ENCODE peak calls at places on chromosomes 16 and 17, in ten cellular contexts. N is mucosa of descending colon; S is CD8-positive, alpha-beta T cell; T is uterus; D is K562; X is HL-60; R is stomach; G is ovary; Z is BJ; H is gastrocnemius medialis. Y is an unnamed sample.

GRCh38 chr16:87918866-87919680 is 17.3 kb downstream of the CA5A start:
- DNase-seq in N (no peak), S (no peak), T (peak), D (no peak), X (no peak), R (no peak), G (peak), Z (no peak), H (peak), Y (peak)

GRCh38 chr17:74946641-74947040 is 10.9 kb downstream of the OTOP3 start:
- DNase-seq in N (no peak), S (no peak), T (no peak), D (no peak), X (no peak), R (no peak), G (no peak), Z (no peak), H (no peak), Y (no peak)

GRCh38 chr17:42667088-42667951 is 8.2 kb downstream of the TUBG2 start:
- DNase-seq in N (peak), S (no peak), T (peak), D (no peak), X (no peak), R (peak), G (peak), Z (no peak), H (peak), Y (no peak)

GRCh38 chr16:58077796-58078195 is 51.4 kb downstream of the CFAP20 start:
- DNase-seq in N (no peak), S (no peak), T (no peak), D (no peak), X (no peak), R (no peak), G (no peak), Z (no peak), H (no peak), Y (no peak)

GRCh38 chr16:76955629-76956028 is 235.4 kb upstream of the MON1B start:
- DNase-seq in N (no peak), S (no peak), T (no peak), D (no peak), X (no peak), R (no peak), G (no peak), Z (no peak), H (no peak), Y (no peak)

GRCh38 chr16:82882249-82882648 is 255.5 kb downstream of the CDH13 start:
- DNase-seq in N (no peak), S (no peak), T (no peak), D (no peak), X (no peak), R (no peak), G (no peak), Z (no peak), H (peak), Y (no peak)

GRCh38 chr17:58587713-58588117 is 73.3 kb upstream of the MTMR4 start:
- DNase-seq in N (no peak), S (peak), T (peak), D (peak), X (peak), R (peak), G (peak), Z (no peak), H (peak), Y (peak)

GRCh38 chr16:30659507-30660423 is 1.5 kb downstream of the FBRS start:
- DNase-seq in N (peak), S (no peak), T (peak), D (no peak), X (peak), R (no peak), G (peak), Z (no peak), H (no peak), Y (peak)

GRCh38 chr17:9435165-9435564 is 140.5 kb downstream of the STX8 start:
- DNase-seq in N (no peak), S (no peak), T (no peak), D (no peak), X (no peak), R (no peak), G (no peak), Z (no peak), H (no peak), Y (no peak)

GRCh38 chr17:14304222-14304844 is 3.5 kb downstream of the HS3ST3B1 start:
- DNase-seq in N (no peak), S (no peak), T (no peak), D (no peak), X (no peak), R (no peak), G (no peak), Z (no peak), H (no peak), Y (peak)

GRCh38 chr16:82152641-82153094 is 17.4 kb downstream of the MPHOSPH6 start:
- DNase-seq in N (no peak), S (no peak), T (no peak), D (peak), X (no peak), R (no peak), G (no peak), Z (peak), H (no peak), Y (no peak)

GRCh38 chr17:42642377-42642776 is 16.7 kb upstream of the TUBG2 start:
- DNase-seq in N (no peak), S (no peak), T (no peak), D (no peak), X (no peak), R (no peak), G (no peak), Z (no peak), H (no peak), Y (no peak)

GRCh38 chr16:77234611-77235010 is 35.4 kb downstream of the SYCE1L start:
- DNase-seq in N (no peak), S (no peak), T (no peak), D (no peak), X (no peak), R (no peak), G (no peak), Z (no peak), H (no peak), Y (peak)

GRCh38 chr16:63530974-63531373 is 1494.7 kb upstream of the CDH8 start:
- DNase-seq in N (no peak), S (no peak), T (no peak), D (no peak), X (no peak), R (no peak), G (no peak), Z (no peak), H (no peak), Y (no peak)

GRCh38 chr17:75246404-75246803 is 15.0 kb downstream of the GGA3 start:
- DNase-seq in N (no peak), S (no peak), T (no peak), D (no peak), X (no peak), R (no peak), G (no peak), Z (no peak), H (no peak), Y (no peak)

GRCh38 chr17:8151641-8152111 is 528 bp downstream of the PER1 start:
- DNase-seq in N (peak), S (no peak), T (peak), D (no peak), X (peak), R (peak), G (peak), Z (no peak), H (peak), Y (peak)

GRCh38 chr17:4049546-4049945 is 85.3 kb upstream of the ATP2A3 start:
- DNase-seq in N (no peak), S (no peak), T (no peak), D (no peak), X (no peak), R (no peak), G (no peak), Z (no peak), H (no peak), Y (no peak)

GRCh38 chr16:11258553-11259287 is 2.7 kb upstream of the SOCS1 start:
- DNase-seq in N (peak), S (no peak), T (peak), D (no peak), X (no peak), R (peak), G (peak), Z (no peak), H (peak), Y (peak)

GRCh38 chr17:80025796-80026195 is 9.9 kb downstream of the TBC1D16 start:
- DNase-seq in N (no peak), S (no peak), T (no peak), D (no peak), X (no peak), R (no peak), G (no peak), Z (no peak), H (no peak), Y (no peak)

GRCh38 chr17:70976447-70976846 is 807.1 kb downstream of the KCNJ2 start:
- DNase-seq in N (no peak), S (no peak), T (no peak), D (no peak), X (no peak), R (no peak), G (no peak), Z (no peak), H (no peak), Y (no peak)

GRCh38 chr17:7862692-7863437 is 5.1 kb downstream of the CYB5D1 start:
- DNase-seq in N (no peak), S (peak), T (peak), D (peak), X (no peak), R (no peak), G (peak), Z (no peak), H (no peak), Y (peak)

GRCh38 chr17:36590082-36590481 is 1.6 kb upstream of the DHRS11 start:
- DNase-seq in N (no peak), S (no peak), T (no peak), D (peak), X (peak), R (no peak), G (no peak), Z (no peak), H (no peak), Y (peak)

GRCh38 chr16:26742040-26742439 is 324.7 kb upstream of the C16orf82 start:
- DNase-seq in N (no peak), S (no peak), T (no peak), D (no peak), X (no peak), R (no peak), G (no peak), Z (no peak), H (no peak), Y (no peak)

GRCh38 chr17:3710951-3711383 is 12.7 kb upstream of the HASPIN start:
- DNase-seq in N (no peak), S (peak), T (no peak), D (no peak), X (no peak), R (no peak), G (no peak), Z (no peak), H (no peak), Y (no peak)

GRCh38 chr16:10252155-10252554 is 69.9 kb upstream of the GRIN2A start:
- DNase-seq in N (no peak), S (no peak), T (no peak), D (no peak), X (no peak), R (no peak), G (no peak), Z (no peak), H (no peak), Y (no peak)

GRCh38 chr17:61402978-61403845 is 3.6 kb downstream of the TBX2 start:
- DNase-seq in N (peak), S (no peak), T (no peak), D (no peak), X (no peak), R (no peak), G (peak), Z (no peak), H (no peak), Y (no peak)

GRCh38 chr16:70473446-70474319 is 19.3 kb downstream of the FCSK start:
- DNase-seq in N (peak), S (no peak), T (no peak), D (no peak), X (no peak), R (no peak), G (no peak), Z (no peak), H (no peak), Y (no peak)

GRCh38 chr17:82713015-82713723 is 3.3 kb upstream of the FN3KRP start:
- DNase-seq in N (no peak), S (no peak), T (no peak), D (no peak), X (no peak), R (no peak), G (no peak), Z (no peak), H (no peak), Y (peak)

GRCh38 chr16:4729876-4730275 is 4.2 kb downstream of the ANKS3 start:
- DNase-seq in N (peak), S (no peak), T (no peak), D (no peak), X (no peak), R (no peak), G (no peak), Z (no peak), H (no peak), Y (no peak)

GRCh38 chr17:2064980-2065785 is 10.3 kb downstream of the HIC1 start:
- DNase-seq in N (no peak), S (no peak), T (no peak), D (peak), X (peak), R (no peak), G (peak), Z (no peak), H (no peak), Y (no peak)
- TF ChIP-seq CTCF in N (no peak), S (no peak), T (peak), D (peak), X (no peak), R (no peak), G (no peak), Z (peak), H (no peak), Y (no peak)

DNA sequence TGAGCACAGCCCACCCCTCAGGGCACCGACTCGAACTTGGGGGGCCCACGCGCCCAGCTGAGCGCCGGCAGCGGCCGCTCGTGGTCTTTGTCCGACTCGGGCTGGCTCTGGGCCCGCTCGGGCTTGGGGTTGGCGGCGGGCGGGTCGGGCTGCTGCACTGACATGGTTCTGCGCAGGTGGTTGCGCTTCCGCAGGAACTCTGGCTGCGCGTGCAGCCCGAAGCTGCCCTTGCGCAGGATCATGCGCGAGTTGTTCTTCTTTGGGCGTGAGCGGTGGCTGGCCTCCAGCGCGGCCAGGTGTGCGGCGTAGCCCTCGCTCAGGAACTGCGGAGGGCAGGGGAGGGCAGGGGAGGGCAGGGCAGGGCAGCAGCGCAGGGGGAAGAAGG is 11.1 kb downstream of the PIMREG start:
- DNase-seq in N (peak), S (no peak), T (no peak), D (no peak), X (no peak), R (peak), G (peak), Z (no peak), H (no peak), Y (no peak)
- H3K4me3 ChIP-seq in N (no peak), S (peak), T (no peak), D (no peak), X (no peak), R (peak), G (no peak), Z (peak), H (peak), Y (no peak)

GRCh38 chr17:40442392-40443195 is 656 bp upstream of the IGFBP4 start:
- DNase-seq in N (peak), S (no peak), T (peak), D (peak), X (no peak), R (no peak), G (peak), Z (no peak), H (peak), Y (no peak)
- TF ChIP-seq CTCF in N (no peak), S (no peak), T (peak), D (no peak), X (no peak), R (no peak), G (no peak), Z (no peak), H (no peak), Y (no peak)

DNA sequence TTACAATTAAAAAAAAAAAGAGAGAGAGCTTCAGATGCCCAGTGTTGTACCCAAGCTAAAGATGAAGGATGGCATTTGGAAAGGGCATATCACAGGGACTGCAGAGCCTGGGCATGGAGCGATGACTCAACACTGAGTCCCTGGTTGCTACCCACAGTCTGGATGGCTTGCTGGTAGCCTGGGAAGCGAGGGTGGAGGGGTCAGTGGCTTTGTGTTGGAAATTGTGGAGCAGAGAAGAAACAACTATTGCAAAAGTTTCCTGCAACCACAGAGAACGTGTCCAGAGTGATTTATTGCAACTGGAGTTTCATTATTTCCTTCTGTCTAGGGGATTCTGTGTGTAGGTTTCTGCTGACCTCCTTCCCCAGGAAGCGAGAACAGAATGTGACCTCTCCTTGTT is 414.6 kb downstream of the SHISA9 start:
- DNase-seq in N (no peak), S (no peak), T (no peak), D (no peak), X (no peak), R (no peak), G (no peak), Z (no peak), H (no peak), Y (no peak)
- H3K4me3 ChIP-seq in N (no peak), S (no peak), T (no peak), D (no peak), X (no peak), R (no peak), G (no peak), Z (no peak), H (no peak), Y (no peak)

GRCh38 chr16:61814716-61815347 is 221.4 kb downstream of the CDH8 start:
- DNase-seq in N (no peak), S (no peak), T (no peak), D (no peak), X (no peak), R (no peak), G (no peak), Z (no peak), H (no peak), Y (no peak)

GRCh38 chr16:61818850-61819249 is 217.4 kb downstream of the CDH8 start:
- DNase-seq in N (no peak), S (no peak), T (no peak), D (no peak), X (no peak), R (no peak), G (no peak), Z (no peak), H (no peak), Y (no peak)

GRCh38 chr16:61812251-61812650 is 224.0 kb downstream of the CDH8 start:
- DNase-seq in N (no peak), S (no peak), T (no peak), D (no peak), X (no peak), R (no peak), G (no peak), Z (no peak), H (no peak), Y (no peak)

DNA sequence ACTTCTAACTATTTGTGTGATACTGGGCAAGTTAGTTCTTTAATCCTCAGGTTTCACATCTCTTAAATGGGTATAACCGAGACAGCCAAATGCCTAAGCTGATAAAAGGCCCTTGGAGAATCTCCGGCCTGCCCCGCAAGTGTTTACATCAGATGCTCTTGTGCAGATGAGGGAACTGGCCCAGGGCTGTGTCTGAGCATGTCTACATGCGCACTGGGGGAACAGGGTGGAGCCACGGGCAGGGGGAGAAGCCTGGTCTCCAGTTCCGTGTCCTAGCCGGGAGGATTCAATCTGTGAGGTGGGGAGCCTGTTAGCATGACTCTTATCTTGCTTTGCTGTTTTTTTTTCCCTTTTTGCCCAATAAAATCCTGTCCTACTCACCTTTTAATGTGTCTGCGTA is 222.9 kb downstream of the CDH8 start:
- DNase-seq in N (peak), S (no peak), T (no peak), D (no peak), X (no peak), R (no peak), G (no peak), Z (no peak), H (no peak), Y (no peak)
- TF ChIP-seq CTCF in N (no peak), S (no peak), T (no peak), D (no peak), X (no peak), R (no peak), G (no peak), Z (no peak), H (no peak), Y (no peak)